ENCODE peak calls at places on chromosomes 11 and 22, in five cellular contexts. V, L, J, B and I are unnamed samples.

GRCh38 chr22:46652930-46653331 is 32.7 kb downstream of the GRAMD4 start:
- DNase-seq in V (no peak), L (no peak), J (no peak), B (no peak), I (no peak)

GRCh38 chr11:134033696-134034491 is 35.0 kb upstream of the JAM3 start:
- DNase-seq in V (peak; percentile 59), L (peak; percentile 67), J (peak; percentile 78), B (no peak), I (peak; percentile 45)

GRCh38 chr11:46378811-46379482 is 2.5 kb upstream of the MDK start:
- DNase-seq in V (no peak), L (no peak), J (no peak), B (no peak), I (no peak)

GRCh38 chr11:68903288-68903630 is 373 bp downstream of the MRPL21 start:
- DNase-seq in V (no peak), L (no peak), J (no peak), B (no peak), I (no peak)

GRCh38 chr11:68541983-68542382 is 81.4 kb downstream of the PPP6R3 start:
- DNase-seq in V (no peak), L (no peak), J (peak; percentile 31), B (no peak), I (no peak)

GRCh38 chr11:101996106-101996505 is 51.1 kb upstream of the CFAP300 start:
- DNase-seq in V (no peak), L (no peak), J (no peak), B (no peak), I (no peak)

GRCh38 chr22:22820626-22821025 is 67.0 kb upstream of the IGLL5 start:
- DNase-seq in V (no peak), L (peak; percentile 56), J (no peak), B (no peak), I (no peak)

GRCh38 chr22:19016081-19016480 is 80.0 kb upstream of the PRODH start:
- DNase-seq in V (no peak), L (no peak), J (no peak), B (no peak), I (no peak)

GRCh38 chr11:89491141-89491690 is at the start of gene NOX4:
- DNase-seq in V (peak; percentile 62), L (no peak), J (peak; percentile 90), B (no peak), I (no peak)

GRCh38 chr11:11620251-11620965 is 1.4 kb downstream of the GALNT18 start:
- DNase-seq in V (peak; percentile 38), L (no peak), J (no peak), B (no peak), I (peak; percentile 28)

GRCh38 chr11:18457435-18457834 is 1.8 kb downstream of the LDHAL6A start:
- DNase-seq in V (no peak), L (no peak), J (peak; percentile 48), B (no peak), I (no peak)

GRCh38 chr11:8683115-8683807 is 669 bp downstream of the RPL27A start:
- DNase-seq in V (peak; percentile 16), L (no peak), J (no peak), B (no peak), I (no peak)

GRCh38 chr22:22576244-22576988 is 17.4 kb upstream of the PRAME start:
- DNase-seq in V (peak; percentile 67), L (no peak), J (peak; percentile 48), B (peak; percentile 27), I (peak; percentile 40)

GRCh38 chr11:87290304-87290922 is 252.7 kb downstream of the TMEM135 start:
- DNase-seq in V (no peak), L (no peak), J (peak; percentile 71), B (peak; percentile 30), I (peak; percentile 78)

GRCh38 chr11:133918606-133919260 is 38.0 kb downstream of the IGSF9B start:
- DNase-seq in V (no peak), L (no peak), J (no peak), B (no peak), I (no peak)